ENCODE peak calls at places on chromosome 13, in seven cellular contexts. L is endothelial cell of umbilical vein; S is ascending aorta; Z is Panc1; V is psoas muscle; M is esophagus squamous epithelium; I is naive thymus-derived CD4-positive, alpha-beta T cell. T is an unnamed sample. For H3K4me1, the result is how much of the 10 kb centered on the place peaks cover.

GRCh38 chr13:106990594-106990993 is 422.7 kb upstream of the ARGLU1 start:
- DNase-seq in L (no peak), S (no peak), Z (no peak), V (no peak), M (no peak), I (no peak), T (no peak)

GRCh38 chr13:83879431-83880171 is 2.7 kb downstream of the SLITRK1 start:
- DNase-seq in L (no peak), S (no peak), Z (no peak), V (no peak), M (no peak), I (no peak), T (no peak)

GRCh38 chr13:42345367-42345766 is 73.4 kb downstream of the AKAP11 start:
- DNase-seq in L (no peak), S (no peak), Z (no peak), V (no peak), M (no peak), I (no peak), T (no peak)

GRCh38 chr13:109877809-109878208 is 91.4 kb upstream of the IRS2 start:
- DNase-seq in L (no peak), S (no peak), Z (no peak), V (no peak), M (no peak), I (no peak), T (no peak)

GRCh38 chr13:43293986-43294880 is 270.8 kb downstream of the DNAJC15 start:
- DNase-seq in L (no peak), S (no peak), Z (no peak), V (no peak), M (no peak), I (no peak), T (no peak)

GRCh38 chr13:100520936-100521765 is 67.4 kb downstream of the GGACT start:
- DNase-seq in L (no peak), S (no peak), Z (no peak), V (no peak), M (no peak), I (no peak), T (no peak)

GRCh38 chr13:56861472-56861871 is 279.2 kb upstream of the PRR20A start:
- DNase-seq in L (peak), S (no peak), Z (peak), V (no peak), M (no peak), I (no peak), T (no peak)

GRCh38 chr13:99376924-99377323 is 69.7 kb upstream of the GPR183 start:
- DNase-seq in L (no peak), S (no peak), Z (no peak), V (no peak), M (no peak), I (no peak), T (no peak)

GRCh38 chr13:32309312-32309711 is 5.9 kb downstream of the ZAR1L start:
- DNase-seq in L (no peak), S (no peak), Z (no peak), V (no peak), M (no peak), I (no peak), T (no peak)

GRCh38 chr13:49464621-49465325 is 20.7 kb downstream of the SETDB2 start:
- DNase-seq in L (no peak), S (no peak), Z (no peak), V (no peak), M (no peak), I (no peak), T (no peak)

GRCh38 chr13:75514080-75515040 is 23.3 kb downstream of the COMMD6 start:
- DNase-seq in L (no peak), S (no peak), Z (no peak), V (no peak), M (no peak), I (no peak), T (no peak)

GRCh38 chr13:30796132-30796832 is 60.9 kb downstream of the ALOX5AP start:
- DNase-seq in L (peak), S (no peak), Z (peak), V (no peak), M (no peak), I (no peak), T (no peak)

GRCh38 chr13:110702591-110703526 is 3.1 kb downstream of the CARS2 start:
- DNase-seq in L (no peak), S (peak), Z (no peak), V (peak), M (no peak), I (no peak), T (no peak)

GRCh38 chr13:114067381-114067885 is 65.0 kb downstream of the RASA3 start:
- DNase-seq in L (no peak), S (no peak), Z (no peak), V (no peak), M (no peak), I (peak), T (peak)

GRCh38 chr13:105513448-105513847 is 1022.0 kb downstream of the EFNB2 start:
- DNase-seq in L (no peak), S (no peak), Z (no peak), V (no peak), M (no peak), I (no peak), T (no peak)

GRCh38 chr13:42660367-42660965 is 86.5 kb downstream of the TNFSF11 start:
- DNase-seq in L (no peak), S (no peak), Z (no peak), V (no peak), M (no peak), I (no peak), T (no peak)

GRCh38 chr13:113653264-113654174 is 4.5 kb downstream of the ATP4B start:
- DNase-seq in L (no peak), S (peak), Z (no peak), V (no peak), M (no peak), I (no peak), T (no peak)

GRCh38 chr13:102555914-102556553 is 40.8 kb upstream of the TPP2 start:
- DNase-seq in L (peak), S (no peak), Z (peak), V (no peak), M (no peak), I (peak), T (peak)

GRCh38 chr13:41995946-41996345 is 35.0 kb upstream of the VWA8 start:
- DNase-seq in L (no peak), S (no peak), Z (no peak), V (no peak), M (no peak), I (no peak), T (no peak)

GRCh38 chr13:108176685-108177274 is 38.6 kb downstream of the LIG4 start:
- DNase-seq in L (peak), S (no peak), Z (no peak), V (no peak), M (no peak), I (peak), T (peak)

GRCh38 chr13:79936368-79937136 is 404.4 kb downstream of the SPRY2 start:
- DNase-seq in L (peak), S (peak), Z (peak), V (no peak), M (no peak), I (no peak), T (no peak)

GRCh38 chr13:102903659-102904407 is 58.0 kb downstream of the ERCC5 start:
- DNase-seq in L (peak), S (no peak), Z (no peak), V (no peak), M (no peak), I (no peak), T (no peak)

GRCh38 chr13:23621316-23621645 is 51.1 kb downstream of the TNFRSF19 start:
- DNase-seq in L (no peak), S (no peak), Z (peak), V (no peak), M (no peak), I (no peak), T (no peak)

GRCh38 chr13:109884462-109884861 is 98.1 kb upstream of the IRS2 start:
- DNase-seq in L (no peak), S (no peak), Z (no peak), V (no peak), M (no peak), I (no peak), T (no peak)

DNA sequence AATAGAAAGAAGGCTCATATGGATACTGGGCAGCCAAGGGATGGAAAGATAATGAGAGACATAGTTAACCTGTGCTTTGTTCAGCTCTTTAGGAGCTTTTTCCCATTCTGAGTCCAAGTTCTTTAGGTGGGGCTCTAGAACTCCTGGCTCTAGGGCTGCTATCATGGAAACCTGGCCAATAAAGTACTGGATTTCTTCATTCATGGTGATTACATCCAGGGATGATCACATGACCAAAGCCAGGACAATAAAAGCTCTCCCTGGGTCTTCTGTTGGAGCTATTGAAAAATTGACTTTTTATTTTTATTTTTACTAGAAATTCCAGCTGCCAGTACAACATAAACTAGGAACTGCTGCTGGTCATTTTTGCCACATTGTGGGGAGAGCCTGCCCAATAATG is 224.8 kb upstream of the STARD13 start:
- DNase-seq in L (no peak), S (no peak), Z (no peak), V (no peak), M (no peak), I (no peak), T (no peak)
- H3K27ac ChIP-seq in L (peak), S (peak), Z (no peak), V (peak), M (peak), I (no peak), T (no peak)

GRCh38 chr13:40588101-40588500 is 78.3 kb downstream of the FOXO1 start:
- DNase-seq in L (no peak), S (no peak), Z (no peak), V (no peak), M (no peak), I (no peak), T (no peak)
- H3K4me1 ChIP-seq in L (half or more), S (under half), Z (under half), V (half or more), M (half or more), I (under half), T (half or more)

DNA sequence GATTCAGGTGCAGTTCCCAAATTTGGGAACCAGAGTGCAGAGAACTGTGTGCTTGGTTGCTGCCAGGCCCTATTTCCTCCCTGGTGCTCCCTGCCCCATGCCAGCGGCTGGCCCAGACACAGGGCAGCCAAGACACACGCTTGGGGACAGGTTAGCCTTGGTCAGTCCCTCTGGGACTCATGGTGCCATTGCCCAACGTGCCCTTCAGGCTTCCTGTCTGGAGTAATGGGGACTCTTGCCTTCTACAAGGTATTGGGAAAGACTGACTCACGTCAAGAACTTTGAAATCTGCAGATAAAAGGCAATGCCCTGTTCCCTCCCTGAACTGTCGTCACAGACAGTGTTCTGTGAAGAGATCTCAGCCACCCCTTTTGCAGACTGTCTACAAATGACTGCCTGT is 58.8 kb downstream of the GSX1 start:
- DNase-seq in L (no peak), S (no peak), Z (no peak), V (no peak), M (no peak), I (no peak), T (no peak)
- H3K27ac ChIP-seq in L (no peak), S (no peak), Z (no peak), V (no peak), M (no peak), I (no peak), T (no peak)

GRCh38 chr13:50518791-50519201 is 324.7 kb downstream of the DLEU7 start:
- DNase-seq in L (no peak), S (no peak), Z (no peak), V (no peak), M (no peak), I (no peak), T (no peak)
- H3K4me1 ChIP-seq in L (under half), S (under half), Z (under half), V (under half), M (under half), I (under half), T (under half)

GRCh38 chr13:52924241-52925148 is 76.1 kb upstream of the PCDH8 start:
- DNase-seq in L (no peak), S (no peak), Z (no peak), V (no peak), M (no peak), I (no peak), T (no peak)

GRCh38 chr13:52925221-52925620 is 76.8 kb upstream of the PCDH8 start:
- DNase-seq in L (no peak), S (no peak), Z (no peak), V (peak), M (no peak), I (no peak), T (no peak)

GRCh38 chr13:52922961-52923360 is 74.5 kb upstream of the PCDH8 start:
- DNase-seq in L (no peak), S (no peak), Z (no peak), V (no peak), M (no peak), I (no peak), T (no peak)

GRCh38 chr13:52926971-52927370 is 78.5 kb upstream of the PCDH8 start:
- DNase-seq in L (no peak), S (no peak), Z (no peak), V (no peak), M (no peak), I (no peak), T (no peak)

DNA sequence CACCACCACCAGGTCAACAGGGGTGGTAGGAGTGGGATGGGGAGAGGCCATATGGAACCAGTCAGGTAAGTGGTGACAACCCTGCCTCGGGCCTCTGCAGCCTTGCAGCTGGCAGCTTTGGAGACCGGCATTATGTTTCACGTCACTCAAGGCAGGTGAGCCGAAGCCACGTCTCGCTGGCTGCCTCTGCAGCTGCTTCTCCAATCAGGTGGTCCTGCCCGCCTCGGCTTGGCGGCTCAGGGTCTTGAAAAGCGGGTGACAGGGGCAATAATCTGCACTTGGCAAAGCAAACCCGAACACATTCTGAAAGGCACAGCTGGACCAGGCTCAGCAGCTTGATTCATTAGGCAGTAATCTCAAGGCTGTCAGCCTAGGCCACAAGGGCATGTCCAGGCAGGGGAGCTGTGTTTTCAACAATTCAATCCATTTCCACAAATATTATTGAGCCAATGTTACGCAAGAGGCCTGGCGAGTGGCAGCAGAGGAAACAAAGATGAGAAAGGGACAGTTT is 77.4 kb upstream of the PCDH8 start:
- DNase-seq in L (no peak), S (no peak), Z (no peak), V (no peak), M (no peak), I (no peak), T (no peak)
- H3K27ac ChIP-seq in L (no peak), S (no peak), Z (no peak), V (no peak), M (peak), I (no peak), T (no peak)

GRCh38 chr13:74077847-74078246 is 56.4 kb downstream of the KLF12 start:
- DNase-seq in L (no peak), S (no peak), Z (no peak), V (no peak), M (no peak), I (no peak), T (no peak)
- H3K4me1 ChIP-seq in L (under half), S (under half), Z (under half), V (under half), M (under half), I (under half), T (half or more)

T was measured in CD4-positive, alpha-beta memory T cell.